ENCODE peak calls at places on chromosome 14, in nine cellular contexts. One of them, this sample, is unnamed.

GRCh38 chr14:55026441-55026792 is 482 bp downstream of the WDHD1 start:
- DNase-seq in PC-9: peak; percentile 39
- DNase-seq in A549: no peak
- DNase-seq in CD8-positive, alpha-beta T cell: no peak
- DNase-seq in colonic mucosa: no peak
- DNase-seq in keratinocyte: no peak
- DNase-seq in ovary: no peak
- DNase-seq in ascending aorta: no peak
- DNase-seq in adrenal gland: no peak
- DNase-seq in this sample: no peak

GRCh38 chr14:68627868-68628604 is 164.8 kb downstream of the ZFP36L1 start:
- DNase-seq in ascending aorta: no peak
- DNase-seq in colonic mucosa: peak; percentile 77
- DNase-seq in PC-9: peak; percentile 72
- DNase-seq in A549: no peak
- DNase-seq in keratinocyte: peak; percentile 40
- DNase-seq in ovary: no peak
- DNase-seq in adrenal gland: no peak
- DNase-seq in CD8-positive, alpha-beta T cell: peak; percentile 61
- DNase-seq in this sample: peak; percentile 80

GRCh38 chr14:26621807-26622560 is 24.2 kb upstream of the NOVA1 start:
- DNase-seq in A549: no peak
- DNase-seq in colonic mucosa: no peak
- DNase-seq in CD8-positive, alpha-beta T cell: no peak
- DNase-seq in PC-9: no peak
- DNase-seq in keratinocyte: no peak
- DNase-seq in adrenal gland: no peak
- DNase-seq in ovary: no peak
- DNase-seq in ascending aorta: no peak
- DNase-seq in this sample: no peak

GRCh38 chr14:75422169-75422568 is 5.7 kb upstream of the JDP2 start:
- DNase-seq in A549: peak; percentile 74
- DNase-seq in keratinocyte: peak; percentile 35
- DNase-seq in CD8-positive, alpha-beta T cell: no peak
- DNase-seq in adrenal gland: no peak
- DNase-seq in ovary: no peak
- DNase-seq in PC-9: peak; percentile 62
- DNase-seq in colonic mucosa: no peak
- DNase-seq in ascending aorta: no peak
- DNase-seq in this sample: no peak

GRCh38 chr14:72565917-72566316 is 328.0 kb downstream of the DPF3 start:
- DNase-seq in colonic mucosa: no peak
- DNase-seq in ovary: no peak
- DNase-seq in adrenal gland: no peak
- DNase-seq in A549: no peak
- DNase-seq in PC-9: no peak
- DNase-seq in keratinocyte: no peak
- DNase-seq in ascending aorta: no peak
- DNase-seq in CD8-positive, alpha-beta T cell: no peak
- DNase-seq in this sample: no peak

GRCh38 chr14:65071544-65071943 is 30.8 kb downstream of the MAX start:
- DNase-seq in keratinocyte: no peak
- DNase-seq in adrenal gland: no peak
- DNase-seq in ovary: no peak
- DNase-seq in PC-9: no peak
- DNase-seq in colonic mucosa: no peak
- DNase-seq in CD8-positive, alpha-beta T cell: no peak
- DNase-seq in ascending aorta: no peak
- DNase-seq in A549: no peak
- DNase-seq in this sample: no peak

GRCh38 chr14:21723431-21724045 is 49.9 kb upstream of the OR4E1 start:
- DNase-seq in ovary: no peak
- DNase-seq in colonic mucosa: peak; percentile 46
- DNase-seq in A549: peak; percentile 41
- DNase-seq in keratinocyte: no peak
- DNase-seq in CD8-positive, alpha-beta T cell: peak; percentile 59
- DNase-seq in PC-9: no peak
- DNase-seq in adrenal gland: no peak
- DNase-seq in ascending aorta: no peak
- DNase-seq in this sample: no peak

GRCh38 chr14:92690171-92691011 is 58.0 kb downstream of the LGMN start:
- DNase-seq in PC-9: peak; percentile 43
- DNase-seq in colonic mucosa: peak; percentile 57
- DNase-seq in ovary: no peak
- DNase-seq in adrenal gland: peak; percentile 41
- DNase-seq in ascending aorta: no peak
- DNase-seq in A549: peak; percentile 76
- DNase-seq in CD8-positive, alpha-beta T cell: no peak
- DNase-seq in keratinocyte: no peak
- DNase-seq in this sample: no peak

GRCh38 chr14:66216763-66217162 is 269.4 kb upstream of the CCDC196 start:
- DNase-seq in A549: peak; percentile 10
- DNase-seq in adrenal gland: no peak
- DNase-seq in ovary: no peak
- DNase-seq in CD8-positive, alpha-beta T cell: no peak
- DNase-seq in keratinocyte: no peak
- DNase-seq in PC-9: no peak
- DNase-seq in ascending aorta: no peak
- DNase-seq in colonic mucosa: no peak
- DNase-seq in this sample: no peak

GRCh38 chr14:73802431-73803188 is 49.0 kb upstream of the PTGR2 start:
- DNase-seq in keratinocyte: no peak
- DNase-seq in colonic mucosa: peak; percentile 76
- DNase-seq in A549: peak; percentile 49
- DNase-seq in CD8-positive, alpha-beta T cell: no peak
- DNase-seq in PC-9: no peak
- DNase-seq in adrenal gland: peak; percentile 36
- DNase-seq in ascending aorta: no peak
- DNase-seq in ovary: no peak
- DNase-seq in this sample: no peak

GRCh38 chr14:56491299-56492285 is 88.0 kb upstream of the TMEM260 start:
- DNase-seq in CD8-positive, alpha-beta T cell: peak; percentile 23
- DNase-seq in PC-9: peak; percentile 38
- DNase-seq in ovary: peak; percentile 41
- DNase-seq in colonic mucosa: peak; percentile 48
- DNase-seq in keratinocyte: peak; percentile 9
- DNase-seq in ascending aorta: no peak
- DNase-seq in adrenal gland: peak; percentile 34
- DNase-seq in A549: peak; percentile 72
- DNase-seq in this sample: no peak

GRCh38 chr14:32473476-32473875 is 144.4 kb downstream of the AKAP6 start:
- DNase-seq in ovary: peak; percentile 34
- DNase-seq in ascending aorta: peak; percentile 78
- DNase-seq in PC-9: peak; percentile 93
- DNase-seq in keratinocyte: peak; percentile 98
- DNase-seq in colonic mucosa: peak; percentile 20
- DNase-seq in CD8-positive, alpha-beta T cell: no peak
- DNase-seq in adrenal gland: no peak
- DNase-seq in A549: peak; percentile 64
- DNase-seq in this sample: peak; percentile 98

GRCh38 chr14:41457393-41457792 is 149.3 kb upstream of the LRFN5 start:
- DNase-seq in ascending aorta: no peak
- DNase-seq in A549: no peak
- DNase-seq in keratinocyte: no peak
- DNase-seq in PC-9: no peak
- DNase-seq in adrenal gland: no peak
- DNase-seq in ovary: no peak
- DNase-seq in colonic mucosa: no peak
- DNase-seq in CD8-positive, alpha-beta T cell: no peak
- DNase-seq in this sample: no peak

GRCh38 chr14:54901380-54902142 is 1.1 kb downstream of the GCH1 start:
- DNase-seq in CD8-positive, alpha-beta T cell: peak; percentile 22
- DNase-seq in A549: peak; percentile 14
- DNase-seq in colonic mucosa: peak; percentile 44
- DNase-seq in keratinocyte: no peak
- DNase-seq in ascending aorta: no peak
- DNase-seq in adrenal gland: peak; percentile 29
- DNase-seq in PC-9: peak; percentile 36
- DNase-seq in ovary: peak; percentile 23
- DNase-seq in this sample: peak; percentile 26

GRCh38 chr14:63045612-63046320 is 508 bp upstream of the KCNH5 start:
- DNase-seq in ascending aorta: no peak
- DNase-seq in A549: peak; percentile 37
- DNase-seq in CD8-positive, alpha-beta T cell: no peak
- DNase-seq in colonic mucosa: no peak
- DNase-seq in PC-9: no peak
- DNase-seq in keratinocyte: no peak
- DNase-seq in adrenal gland: no peak
- DNase-seq in ovary: no peak
- DNase-seq in this sample: no peak

GRCh38 chr14:63039800-63040380 is 5.4 kb downstream of the KCNH5 start:
- DNase-seq in CD8-positive, alpha-beta T cell: no peak
- DNase-seq in ovary: no peak
- DNase-seq in ascending aorta: no peak
- DNase-seq in PC-9: peak; percentile 78
- DNase-seq in colonic mucosa: no peak
- DNase-seq in adrenal gland: no peak
- DNase-seq in keratinocyte: peak; percentile 15
- DNase-seq in A549: peak; percentile 56
- DNase-seq in this sample: no peak

GRCh38 chr14:63046339-63047268 is 1.3 kb upstream of the KCNH5 start:
- DNase-seq in CD8-positive, alpha-beta T cell: no peak
- DNase-seq in PC-9: no peak
- DNase-seq in colonic mucosa: no peak
- DNase-seq in keratinocyte: no peak
- DNase-seq in ascending aorta: no peak
- DNase-seq in adrenal gland: no peak
- DNase-seq in ovary: no peak
- DNase-seq in A549: no peak
- DNase-seq in this sample: no peak

GRCh38 chr14:63050694-63051093 is 5.4 kb upstream of the KCNH5 start:
- DNase-seq in adrenal gland: no peak
- DNase-seq in colonic mucosa: no peak
- DNase-seq in ovary: no peak
- DNase-seq in ascending aorta: no peak
- DNase-seq in A549: no peak
- DNase-seq in PC-9: no peak
- DNase-seq in keratinocyte: no peak
- DNase-seq in CD8-positive, alpha-beta T cell: no peak
- DNase-seq in this sample: no peak

GRCh38 chr14:63045234-63045611 is at the start of gene KCNH5:
- DNase-seq in A549: peak; percentile 14
- DNase-seq in ascending aorta: no peak
- DNase-seq in colonic mucosa: no peak
- DNase-seq in keratinocyte: no peak
- DNase-seq in adrenal gland: no peak
- DNase-seq in PC-9: no peak
- DNase-seq in CD8-positive, alpha-beta T cell: no peak
- DNase-seq in ovary: no peak
- DNase-seq in this sample: no peak
- H3K4me3 ChIP-seq in A549: peak within 1 kb of the TSS; percentile 45
- H3K4me3 ChIP-seq in ascending aorta: peak within 1 kb of the TSS; percentile 45
- H3K4me3 ChIP-seq in colonic mucosa: no peak within 1 kb of the TSS
- H3K4me3 ChIP-seq in keratinocyte: peak within 1 kb of the TSS; percentile 32
- H3K4me3 ChIP-seq in adrenal gland: no peak within 1 kb of the TSS
- H3K4me3 ChIP-seq in PC-9: no peak within 1 kb of the TSS
- H3K4me3 ChIP-seq in CD8-positive, alpha-beta T cell: no peak within 1 kb of the TSS
- H3K4me3 ChIP-seq in ovary: no peak within 1 kb of the TSS
- H3K4me3 ChIP-seq in this sample: peak within 1 kb of the TSS; percentile 64

DNA sequence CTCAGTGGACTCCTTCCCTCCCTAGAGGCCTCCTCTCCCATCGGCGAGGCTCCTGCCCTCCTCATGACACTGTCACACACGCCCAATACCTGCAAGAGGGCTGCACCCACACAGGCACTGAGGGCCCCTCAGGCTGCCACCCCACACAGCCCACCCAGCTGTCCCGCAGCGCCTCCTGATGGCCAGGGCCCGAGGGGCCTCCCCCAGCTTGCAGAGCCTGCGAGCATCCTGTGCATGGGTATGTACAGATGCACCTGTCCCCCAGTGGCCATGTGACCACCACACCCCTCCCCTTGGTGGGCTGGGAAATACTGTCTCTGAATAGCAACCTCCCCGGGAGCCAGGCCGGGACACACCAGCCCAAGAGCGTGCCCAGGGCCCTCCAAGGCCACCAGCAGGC is 19.0 kb upstream of the NUDT14 start:
- DNase-seq in colonic mucosa: no peak
- DNase-seq in CD8-positive, alpha-beta T cell: no peak
- DNase-seq in adrenal gland: no peak
- DNase-seq in ascending aorta: no peak
- DNase-seq in keratinocyte: no peak
- DNase-seq in PC-9: no peak
- DNase-seq in A549: no peak
- DNase-seq in ovary: no peak
- DNase-seq in this sample: no peak
- TF ChIP-seq CTCF in colonic mucosa: no peak
- TF ChIP-seq CTCF in CD8-positive, alpha-beta T cell: no peak
- TF ChIP-seq CTCF in adrenal gland: no peak
- TF ChIP-seq CTCF in ascending aorta: no peak
- TF ChIP-seq CTCF in keratinocyte: no peak
- TF ChIP-seq CTCF in PC-9: no peak
- TF ChIP-seq CTCF in A549: no peak
- TF ChIP-seq CTCF in ovary: no peak
- TF ChIP-seq CTCF in this sample: no peak

GRCh38 chr14:102318781-102319276 is 717 bp upstream of the ZNF839 start:
- DNase-seq in keratinocyte: no peak
- DNase-seq in colonic mucosa: peak; percentile 30
- DNase-seq in adrenal gland: no peak
- DNase-seq in PC-9: no peak
- DNase-seq in ovary: peak; percentile 50
- DNase-seq in CD8-positive, alpha-beta T cell: no peak
- DNase-seq in A549: no peak
- DNase-seq in ascending aorta: no peak
- DNase-seq in this sample: peak; percentile 29
- H3K4me1 ChIP-seq in keratinocyte: peaks cover 42% of the 10 kb centered on the region
- H3K4me1 ChIP-seq in colonic mucosa: peaks cover 7% of the 10 kb centered on the region
- H3K4me1 ChIP-seq in adrenal gland: peaks cover 6% of the 10 kb centered on the region
- H3K4me1 ChIP-seq in PC-9: peaks cover 38% of the 10 kb centered on the region
- H3K4me1 ChIP-seq in ovary: peaks cover 11% of the 10 kb centered on the region
- H3K4me1 ChIP-seq in CD8-positive, alpha-beta T cell: peaks cover 42% of the 10 kb centered on the region
- H3K4me1 ChIP-seq in A549: peaks cover 40% of the 10 kb centered on the region
- H3K4me1 ChIP-seq in ascending aorta: peaks cover 25% of the 10 kb centered on the region
- H3K4me1 ChIP-seq in this sample: peaks cover 7% of the 10 kb centered on the region

DNA sequence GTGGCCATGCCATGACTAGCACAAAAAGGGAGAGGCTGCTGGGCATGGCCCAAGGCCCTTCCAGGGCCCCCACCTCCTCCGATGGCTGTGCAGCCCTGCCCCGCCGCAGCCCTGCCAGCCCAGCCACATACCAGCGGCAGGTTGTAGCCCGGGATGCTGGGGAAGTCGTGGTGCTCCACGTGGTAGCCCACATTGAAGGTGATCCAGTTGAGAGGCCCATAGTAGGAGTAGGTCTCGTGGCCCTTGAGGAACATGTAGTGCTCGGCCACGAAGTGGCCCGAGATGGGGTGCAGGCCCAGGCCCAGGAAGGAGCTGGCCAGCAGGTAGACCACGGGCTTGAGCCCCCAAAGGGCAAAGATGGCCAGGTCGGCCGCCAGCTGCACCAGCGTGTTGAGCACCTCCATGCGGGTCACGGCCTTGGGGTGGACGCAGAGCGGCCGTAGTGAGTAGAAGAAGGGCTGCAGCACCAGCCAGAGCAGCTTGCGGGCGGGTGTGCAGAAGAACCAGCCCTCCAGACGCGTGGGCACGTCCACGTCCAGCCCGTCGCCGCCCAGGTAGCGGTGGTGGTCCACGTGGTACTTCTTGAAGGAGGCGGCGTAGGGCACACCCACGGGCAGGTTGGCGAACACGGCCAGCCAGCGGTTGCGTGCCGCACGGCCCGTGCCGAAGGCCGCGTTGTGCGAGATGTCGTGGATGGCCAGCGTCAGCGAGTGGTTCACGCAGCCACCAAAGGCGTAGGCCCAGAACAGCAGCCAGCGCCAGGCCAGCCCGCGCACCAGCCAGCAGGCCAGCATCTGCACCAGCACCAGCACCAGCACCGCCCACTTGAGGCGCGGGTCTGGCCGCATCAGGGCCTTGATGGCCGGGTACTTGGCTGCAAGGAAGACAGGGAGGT is 10.4 kb downstream of the DEGS2 start:
- DNase-seq in keratinocyte: no peak
- DNase-seq in A549: no peak
- DNase-seq in adrenal gland: no peak
- DNase-seq in PC-9: no peak
- DNase-seq in ovary: no peak
- DNase-seq in ascending aorta: no peak
- DNase-seq in CD8-positive, alpha-beta T cell: no peak
- DNase-seq in colonic mucosa: no peak
- DNase-seq in this sample: no peak
- H3K4me3 ChIP-seq in keratinocyte: no peak overlapping the region
- H3K4me3 ChIP-seq in A549: no peak overlapping the region
- H3K4me3 ChIP-seq in adrenal gland: no peak overlapping the region
- H3K4me3 ChIP-seq in PC-9: no peak overlapping the region
- H3K4me3 ChIP-seq in ovary: no peak overlapping the region
- H3K4me3 ChIP-seq in ascending aorta: no peak overlapping the region
- H3K4me3 ChIP-seq in CD8-positive, alpha-beta T cell: no peak overlapping the region
- H3K4me3 ChIP-seq in colonic mucosa: no peak overlapping the region
- H3K4me3 ChIP-seq in this sample: no peak overlapping the region